ENCODE peak calls at places on chromosomes 6 and 20, in six cellular contexts. One of them, this sample, is unnamed.

GRCh38 chr6:35152067-35152707 is 11.0 kb upstream of the TCP11 start:
- DNase-seq in aorta: no peak
- DNase-seq in RPMI7951: peak
- DNase-seq in DMS153: no peak
- DNase-seq in hippocampal formation: no peak
- DNase-seq in bronchial epithelial cell: peak
- DNase-seq in this sample: no peak

GRCh38 chr6:7137335-7138106 is 29.8 kb downstream of the RREB1 start:
- DNase-seq in DMS153: no peak
- DNase-seq in bronchial epithelial cell: no peak
- DNase-seq in RPMI7951: peak
- DNase-seq in aorta: peak
- DNase-seq in hippocampal formation: no peak
- DNase-seq in this sample: no peak

GRCh38 chr6:41584668-41585205 is 38.6 kb downstream of the FOXP4 start:
- DNase-seq in aorta: no peak
- DNase-seq in bronchial epithelial cell: peak
- DNase-seq in RPMI7951: no peak
- DNase-seq in DMS153: no peak
- DNase-seq in hippocampal formation: no peak
- DNase-seq in this sample: no peak

GRCh38 chr20:6081236-6081635 is 27.4 kb upstream of the LRRN4 start:
- DNase-seq in aorta: no peak
- DNase-seq in RPMI7951: peak
- DNase-seq in hippocampal formation: no peak
- DNase-seq in bronchial epithelial cell: peak
- DNase-seq in DMS153: no peak
- DNase-seq in this sample: no peak

GRCh38 chr20:44745560-44746366 is at the start of gene KCNK15:
- DNase-seq in bronchial epithelial cell: no peak
- DNase-seq in DMS153: no peak
- DNase-seq in hippocampal formation: no peak
- DNase-seq in RPMI7951: no peak
- DNase-seq in aorta: peak
- DNase-seq in this sample: no peak

GRCh38 chr6:135852775-135853174 is 1.3 kb downstream of the PDE7B start:
- DNase-seq in RPMI7951: no peak
- DNase-seq in bronchial epithelial cell: no peak
- DNase-seq in aorta: no peak
- DNase-seq in hippocampal formation: no peak
- DNase-seq in DMS153: no peak
- DNase-seq in this sample: no peak

GRCh38 chr6:137723273-137724017 is 143.6 kb upstream of the TNFAIP3 start:
- DNase-seq in hippocampal formation: no peak
- DNase-seq in DMS153: peak
- DNase-seq in bronchial epithelial cell: no peak
- DNase-seq in RPMI7951: no peak
- DNase-seq in aorta: no peak
- DNase-seq in this sample: no peak

GRCh38 chr20:32672315-32672981 is 1.3 kb downstream of the C20orf203 start:
- DNase-seq in RPMI7951: no peak
- DNase-seq in aorta: no peak
- DNase-seq in bronchial epithelial cell: no peak
- DNase-seq in DMS153: no peak
- DNase-seq in hippocampal formation: peak
- DNase-seq in this sample: no peak

GRCh38 chr6:156028310-156029131 is 572.9 kb upstream of the NOX3 start:
- DNase-seq in hippocampal formation: no peak
- DNase-seq in DMS153: no peak
- DNase-seq in RPMI7951: peak
- DNase-seq in bronchial epithelial cell: no peak
- DNase-seq in aorta: no peak
- DNase-seq in this sample: no peak

GRCh38 chr6:154440022-154440421 is 70.5 kb downstream of the CNKSR3 start:
- DNase-seq in RPMI7951: no peak
- DNase-seq in bronchial epithelial cell: no peak
- DNase-seq in hippocampal formation: no peak
- DNase-seq in aorta: no peak
- DNase-seq in DMS153: no peak
- DNase-seq in this sample: no peak

GRCh38 chr6:44381739-44382138 is 5.8 kb upstream of the CDC5L start:
- DNase-seq in RPMI7951: no peak
- DNase-seq in aorta: peak
- DNase-seq in hippocampal formation: no peak
- DNase-seq in DMS153: no peak
- DNase-seq in bronchial epithelial cell: no peak
- DNase-seq in this sample: no peak

GRCh38 chr6:7060769-7061516 is 46.8 kb upstream of the RREB1 start:
- DNase-seq in DMS153: peak
- DNase-seq in bronchial epithelial cell: peak
- DNase-seq in aorta: no peak
- DNase-seq in hippocampal formation: no peak
- DNase-seq in RPMI7951: no peak
- DNase-seq in this sample: no peak

GRCh38 chr6:55758156-55758942 is 117.0 kb downstream of the BMP5 start:
- DNase-seq in bronchial epithelial cell: peak
- DNase-seq in aorta: no peak
- DNase-seq in RPMI7951: peak
- DNase-seq in DMS153: no peak
- DNase-seq in hippocampal formation: no peak
- DNase-seq in this sample: no peak

GRCh38 chr6:135170238-135170637 is 10.9 kb upstream of the MYB start:
- DNase-seq in DMS153: no peak
- DNase-seq in RPMI7951: no peak
- DNase-seq in aorta: no peak
- DNase-seq in bronchial epithelial cell: peak
- DNase-seq in hippocampal formation: no peak
- DNase-seq in this sample: no peak

GRCh38 chr20:47847882-47848485 is 62.7 kb upstream of the SULF2 start:
- DNase-seq in aorta: no peak
- DNase-seq in DMS153: no peak
- DNase-seq in hippocampal formation: no peak
- DNase-seq in bronchial epithelial cell: no peak
- DNase-seq in RPMI7951: peak
- DNase-seq in this sample: no peak

GRCh38 chr20:47326718-47327137 is 29.8 kb downstream of the ZMYND8 start:
- DNase-seq in DMS153: no peak
- DNase-seq in bronchial epithelial cell: no peak
- DNase-seq in aorta: peak
- DNase-seq in hippocampal formation: no peak
- DNase-seq in RPMI7951: peak
- DNase-seq in this sample: no peak

GRCh38 chr6:16494781-16495180 is 256.4 kb downstream of the GMPR start:
- DNase-seq in aorta: no peak
- DNase-seq in bronchial epithelial cell: peak
- DNase-seq in DMS153: no peak
- DNase-seq in RPMI7951: no peak
- DNase-seq in hippocampal formation: no peak
- DNase-seq in this sample: no peak

GRCh38 chr6:23890543-23891227 is 235.3 kb upstream of the NRSN1 start:
- DNase-seq in bronchial epithelial cell: peak
- DNase-seq in hippocampal formation: no peak
- DNase-seq in RPMI7951: no peak
- DNase-seq in DMS153: no peak
- DNase-seq in aorta: no peak
- DNase-seq in this sample: no peak

GRCh38 chr6:118660218-118660569 is 8.8 kb upstream of the CEP85L start:
- DNase-seq in aorta: no peak
- DNase-seq in bronchial epithelial cell: no peak
- DNase-seq in RPMI7951: peak
- DNase-seq in DMS153: peak
- DNase-seq in hippocampal formation: no peak
- DNase-seq in this sample: no peak

GRCh38 chr20:25356294-25356933 is 34.2 kb downstream of the ABHD12 start:
- DNase-seq in hippocampal formation: no peak
- DNase-seq in DMS153: peak
- DNase-seq in aorta: no peak
- DNase-seq in bronchial epithelial cell: no peak
- DNase-seq in RPMI7951: no peak
- DNase-seq in this sample: peak

GRCh38 chr6:125943528-125944433 is 12.8 kb upstream of the HINT3 start:
- DNase-seq in DMS153: no peak
- DNase-seq in hippocampal formation: no peak
- DNase-seq in RPMI7951: no peak
- DNase-seq in aorta: no peak
- DNase-seq in bronchial epithelial cell: no peak
- DNase-seq in this sample: no peak

GRCh38 chr6:19968201-19968600 is 131.0 kb downstream of the ID4 start:
- DNase-seq in hippocampal formation: no peak
- DNase-seq in aorta: no peak
- DNase-seq in bronchial epithelial cell: no peak
- DNase-seq in RPMI7951: no peak
- DNase-seq in DMS153: no peak
- DNase-seq in this sample: no peak

GRCh38 chr6:12182676-12183075 is 107.5 kb upstream of the EDN1 start:
- DNase-seq in DMS153: no peak
- DNase-seq in aorta: no peak
- DNase-seq in RPMI7951: peak
- DNase-seq in hippocampal formation: no peak
- DNase-seq in bronchial epithelial cell: peak
- DNase-seq in this sample: no peak

GRCh38 chr6:1136856-1137255 is 175.0 kb upstream of the FOXQ1 start:
- DNase-seq in RPMI7951: no peak
- DNase-seq in bronchial epithelial cell: no peak
- DNase-seq in aorta: no peak
- DNase-seq in DMS153: no peak
- DNase-seq in hippocampal formation: no peak
- DNase-seq in this sample: no peak

GRCh38 chr6:3231213-3232016 is 4.0 kb upstream of the TUBB2B start:
- DNase-seq in RPMI7951: peak
- DNase-seq in aorta: peak
- DNase-seq in bronchial epithelial cell: peak
- DNase-seq in DMS153: peak
- DNase-seq in hippocampal formation: peak
- DNase-seq in this sample: peak

GRCh38 chr6:168791916-168792315 is 350.9 kb downstream of the SMOC2 start:
- DNase-seq in bronchial epithelial cell: no peak
- DNase-seq in RPMI7951: no peak
- DNase-seq in aorta: no peak
- DNase-seq in DMS153: no peak
- DNase-seq in hippocampal formation: peak
- DNase-seq in this sample: no peak

GRCh38 chr6:25370175-25371036 is 91.2 kb downstream of the CARMIL1 start:
- DNase-seq in bronchial epithelial cell: no peak
- DNase-seq in aorta: no peak
- DNase-seq in RPMI7951: peak
- DNase-seq in DMS153: peak
- DNase-seq in hippocampal formation: no peak
- DNase-seq in this sample: no peak

GRCh38 chr20:5001174-5002076 is at the start of gene SLC23A2:
- DNase-seq in RPMI7951: peak
- DNase-seq in hippocampal formation: no peak
- DNase-seq in bronchial epithelial cell: no peak
- DNase-seq in aorta: peak
- DNase-seq in DMS153: no peak
- DNase-seq in this sample: peak

GRCh38 chr6:136980070-136980469 is 58.0 kb downstream of the SLC35D3 start:
- DNase-seq in bronchial epithelial cell: no peak
- DNase-seq in DMS153: no peak
- DNase-seq in hippocampal formation: no peak
- DNase-seq in aorta: no peak
- DNase-seq in RPMI7951: no peak
- DNase-seq in this sample: no peak

GRCh38 chr6:70806086-70806485 is 138.4 kb downstream of the SMAP1 start:
- DNase-seq in aorta: no peak
- DNase-seq in bronchial epithelial cell: no peak
- DNase-seq in hippocampal formation: no peak
- DNase-seq in RPMI7951: no peak
- DNase-seq in DMS153: no peak
- DNase-seq in this sample: no peak

GRCh38 chr6:136012948-136013347 is 161.4 kb downstream of the PDE7B start:
- DNase-seq in hippocampal formation: no peak
- DNase-seq in bronchial epithelial cell: no peak
- DNase-seq in RPMI7951: no peak
- DNase-seq in aorta: no peak
- DNase-seq in DMS153: no peak
- DNase-seq in this sample: no peak

GRCh38 chr6:138291849-138292181 is 73.5 kb upstream of the PBOV1 start:
- DNase-seq in aorta: no peak
- DNase-seq in DMS153: no peak
- DNase-seq in RPMI7951: no peak
- DNase-seq in bronchial epithelial cell: no peak
- DNase-seq in hippocampal formation: peak
- DNase-seq in this sample: no peak

GRCh38 chr6:57024775-57025174 is 21.7 kb upstream of the KIAA1586 start:
- DNase-seq in DMS153: no peak
- DNase-seq in bronchial epithelial cell: no peak
- DNase-seq in hippocampal formation: no peak
- DNase-seq in RPMI7951: no peak
- DNase-seq in aorta: no peak
- DNase-seq in this sample: no peak